ENCODE peak calls at places on chromosomes 7 and 10, in ten cellular contexts. F, D, K, A, Q, E, V, X, W and O are unnamed samples.

GRCh38 chr10:57864789-57865676 is 402.7 kb downstream of the IPMK start:
- ATAC-seq in K (no peak), D (no peak), F (peak; percentile 59), E (no peak), Q (no peak), W (no peak), A (no peak), V (no peak), X (no peak), O (no peak)

GRCh38 chr7:43868681-43869017 is 668 bp downstream of the MRPS24 start:
- ATAC-seq in K (peak; percentile 4), A (no peak), W (no peak), V (peak; percentile 6), D (no peak), E (peak; percentile 8), Q (no peak), F (no peak), X (no peak), O (no peak)

GRCh38 chr7:36273836-36274235 is 115.8 kb upstream of the ANLN start:
- ATAC-seq in E (no peak), X (no peak), D (no peak), Q (no peak), A (no peak), F (no peak), V (no peak), W (no peak), K (no peak), O (peak; percentile 6)

GRCh38 chr7:26686448-26686981 is 177.9 kb downstream of the SKAP2 start:
- ATAC-seq in W (peak; percentile 42), X (peak; percentile 26), D (peak; percentile 50), A (peak; percentile 74), V (no peak), E (no peak), F (peak; percentile 51), Q (no peak), K (peak; percentile 80), O (peak; percentile 63)

GRCh38 chr10:4372601-4373000 is 453.4 kb upstream of the AKR1E2 start:
- ATAC-seq in X (peak; percentile 98), Q (no peak), F (no peak), E (no peak), K (peak; percentile 61), W (peak; percentile 29), A (peak; percentile 48), D (no peak), V (peak; percentile 91), O (peak; percentile 87)

GRCh38 chr10:101018118-101018599 is 12.8 kb downstream of the PDZD7 start:
- ATAC-seq in K (no peak), E (peak; percentile 1), W (peak; percentile 75), F (no peak), X (peak; percentile 2), A (no peak), Q (no peak), D (no peak), V (peak; percentile 7), O (no peak)

GRCh38 chr10:77949167-77949566 is 22.6 kb upstream of the DLG5 start:
- ATAC-seq in D (no peak), K (peak; percentile 46), V (no peak), Q (no peak), W (no peak), X (no peak), A (no peak), E (no peak), F (peak; percentile 97), O (peak; percentile 55)

GRCh38 chr10:69649771-69650550 is 19.9 kb downstream of the FAM241B start:
- ATAC-seq in D (no peak), V (no peak), A (no peak), E (no peak), F (no peak), Q (no peak), X (no peak), K (no peak), W (no peak), O (no peak)

GRCh38 chr10:30270247-30270646 is 78.8 kb downstream of the MTPAP start:
- ATAC-seq in Q (no peak), K (no peak), E (no peak), V (no peak), W (no peak), X (no peak), A (no peak), F (no peak), D (no peak), O (no peak)

GRCh38 chr7:37411444-37412034 is 37.1 kb downstream of the ELMO1 start:
- ATAC-seq in W (no peak), Q (no peak), K (no peak), X (no peak), V (no peak), D (peak; percentile 36), E (peak; percentile 56), F (no peak), A (no peak), O (no peak)

GRCh38 chr7:121504478-121504877 is 108.4 kb upstream of the FAM3C start:
- ATAC-seq in F (peak; percentile 94), V (no peak), E (no peak), X (no peak), D (no peak), W (no peak), A (peak; percentile 74), K (peak; percentile 47), Q (no peak), O (peak; percentile 65)

GRCh38 chr7:50821457-50821977 is 38.8 kb upstream of the GRB10 start:
- ATAC-seq in D (no peak), F (no peak), W (no peak), X (peak; percentile 80), K (no peak), E (no peak), Q (no peak), A (peak; percentile 20), V (no peak), O (no peak)

GRCh38 chr10:127309609-127310008 is 113.2 kb upstream of the INSYN2A start:
- ATAC-seq in W (no peak), F (no peak), Q (no peak), X (no peak), E (no peak), V (no peak), K (no peak), A (no peak), D (no peak), O (no peak)

GRCh38 chr10:108238261-108238660 is 1073.8 kb upstream of the SORCS1 start:
- ATAC-seq in K (no peak), F (peak; percentile 29), X (no peak), W (no peak), A (no peak), D (no peak), E (no peak), Q (no peak), V (no peak), O (no peak)

GRCh38 chr7:55109384-55110167 is 90.8 kb downstream of the EGFR start:
- ATAC-seq in Q (no peak), F (peak; percentile 84), E (no peak), V (no peak), K (peak; percentile 43), X (no peak), A (no peak), D (no peak), W (no peak), O (no peak)

GRCh38 chr10:50604049-50604640 is 19.6 kb downstream of the SGMS1 start:
- ATAC-seq in D (peak; percentile 35), A (no peak), X (peak; percentile 21), F (no peak), V (no peak), E (peak; percentile 53), Q (peak; percentile 51), W (peak; percentile 79), K (peak; percentile 6), O (no peak)

GRCh38 chr10:13877154-13877909 is 290.6 kb downstream of the PRPF18 start:
- ATAC-seq in F (no peak), K (peak; percentile 37), E (no peak), X (peak; percentile 68), D (no peak), Q (no peak), A (peak; percentile 85), W (no peak), V (peak; percentile 89), O (peak; percentile 88)

GRCh38 chr10:16856092-16856491 is 38.9 kb upstream of the RSU1 start:
- ATAC-seq in E (no peak), W (no peak), D (no peak), V (no peak), X (no peak), F (peak; percentile 68), Q (no peak), K (no peak), A (no peak), O (no peak)

GRCh38 chr7:116614509-116615285 is 57.3 kb upstream of the MET start:
- ATAC-seq in E (no peak), V (no peak), Q (no peak), D (no peak), W (no peak), K (no peak), X (no peak), F (no peak), A (no peak), O (no peak)

GRCh38 chr10:120221873-120222485 is 235.0 kb upstream of the PLPP4 start:
- ATAC-seq in W (no peak), K (peak; percentile 89), F (peak; percentile 45), D (no peak), Q (no peak), A (no peak), V (no peak), E (peak; percentile 33), X (no peak), O (no peak)

GRCh38 chr10:48496831-48497792 is 107.8 kb downstream of the ARHGAP22 start:
- ATAC-seq in D (no peak), W (no peak), V (peak; percentile 79), Q (no peak), X (peak; percentile 87), E (no peak), A (peak; percentile 60), K (peak; percentile 65), F (peak; percentile 84), O (peak; percentile 42)

GRCh38 chr10:118017850-118018249 is 28.9 kb downstream of the RAB11FIP2 start:
- ATAC-seq in V (no peak), Q (no peak), A (no peak), X (no peak), K (peak; percentile 98), W (no peak), F (no peak), D (no peak), E (no peak), O (no peak)

GRCh38 chr7:25842201-25842726 is 309.7 kb upstream of the NFE2L3 start:
- ATAC-seq in A (no peak), F (no peak), D (no peak), W (no peak), Q (no peak), X (no peak), K (no peak), E (no peak), V (no peak), O (no peak)

GRCh38 chr10:78933828-78934227 is 134.9 kb upstream of the ZMIZ1 start:
- ATAC-seq in E (no peak), Q (no peak), V (no peak), D (no peak), A (no peak), X (no peak), F (no peak), K (no peak), W (no peak), O (no peak)

GRCh38 chr7:127018889-127019288 is 233.9 kb downstream of the GRM8 start:
- ATAC-seq in F (no peak), V (no peak), D (no peak), W (no peak), K (no peak), Q (no peak), E (no peak), A (no peak), X (no peak), O (no peak)

GRCh38 chr7:77216233-77216632 is 16.6 kb upstream of the FGL2 start:
- ATAC-seq in V (no peak), X (no peak), A (no peak), Q (no peak), F (no peak), K (no peak), E (no peak), W (no peak), D (no peak), O (no peak)

GRCh38 chr7:8597565-8597964 is 164.2 kb downstream of the NXPH1 start:
- ATAC-seq in E (no peak), Q (no peak), W (no peak), K (no peak), F (no peak), X (no peak), V (no peak), D (no peak), A (no peak), O (no peak)

GRCh38 chr10:395665-396064 is 260.4 kb downstream of the ZMYND11 start:
- ATAC-seq in V (no peak), D (no peak), W (no peak), E (no peak), F (no peak), Q (no peak), X (peak; percentile 11), A (no peak), K (no peak), O (no peak)